ENCODE peak calls at places on chromosomes 4 and X, in seven cellular contexts. K is adrenal gland; S is H7; R is RPMI8226; Y is PC-3; X is activated CD8-positive, alpha-beta memory T cell treated with anti-CD3 and anti-CD28 coated beads for 1 hour; B is NT2/D1. C is an unnamed sample.

GRCh38 chr4:169207436-169208089 is 63.2 kb downstream of the SH3RF1 start:
- DNase-seq in K (no peak), S (no peak), R (no peak), Y (no peak), X (no peak), B (no peak), C (no peak)

GRCh38 chr4:1608821-1609500 is 75.2 kb downstream of the FAM53A start:
- DNase-seq in K (no peak), S (peak), R (no peak), Y (no peak), X (no peak), B (no peak), C (no peak)

GRCh38 chr4:181008164-181008563 is 1235.0 kb upstream of the TENM3 start:
- DNase-seq in K (no peak), S (no peak), R (no peak), Y (peak), X (no peak), B (no peak), C (no peak)

GRCh38 chrX:109710181-109710580 is 22.9 kb downstream of the ACSL4 start:
- DNase-seq in K (no peak), S (no peak), R (no peak), Y (no peak), X (no peak), B (no peak), C (no peak)

GRCh38 chr4:76305033-76305687 is 1.4 kb upstream of the STBD1 start:
- DNase-seq in K (no peak), S (no peak), R (peak), Y (no peak), X (no peak), B (no peak), C (no peak)

GRCh38 chr4:31408136-31408535 is 688.0 kb downstream of the PCDH7 start:
- DNase-seq in K (no peak), S (no peak), R (no peak), Y (no peak), X (no peak), B (no peak), C (no peak)

GRCh38 chr4:76930721-76931481 is 18.7 kb upstream of the SEPTIN11 start:
- DNase-seq in K (no peak), S (no peak), R (no peak), Y (no peak), X (no peak), B (no peak), C (no peak)

GRCh38 chr4:175874290-175874689 is 62.2 kb upstream of the GPM6A start:
- DNase-seq in K (no peak), S (no peak), R (no peak), Y (no peak), X (no peak), B (no peak), C (no peak)

GRCh38 chrX:147900349-147900748 is 11.4 kb upstream of the FMR1 start:
- DNase-seq in K (no peak), S (no peak), R (no peak), Y (no peak), X (no peak), B (peak), C (no peak)

GRCh38 chr4:142203505-142203904 is 567.1 kb downstream of the IL15 start:
- DNase-seq in K (no peak), S (no peak), R (no peak), Y (no peak), X (no peak), B (no peak), C (no peak)

GRCh38 chr4:3879681-3880594 is 113.8 kb downstream of the ADRA2C start:
- DNase-seq in K (no peak), S (peak), R (no peak), Y (no peak), X (no peak), B (no peak), C (no peak)

C was measured in body of pancreas.